ENCODE peak calls at places on chromosomes 6 and 20, in six cellular contexts. One of them, this sample, is unnamed.

GRCh38 chr6:95648636-95649035 is 71.3 kb downstream of the MANEA start:
- DNase-seq in neuronal stem cell: no peak
- DNase-seq in mesendoderm: peak
- DNase-seq in IMR-90: no peak
- DNase-seq in trophoblast cell: no peak
- DNase-seq in mesenchymal stem cell: no peak
- DNase-seq in this sample: no peak

GRCh38 chr20:53809242-53809641 is 215.6 kb upstream of the ZNF217 start:
- DNase-seq in neuronal stem cell: no peak
- DNase-seq in mesendoderm: peak
- DNase-seq in IMR-90: no peak
- DNase-seq in trophoblast cell: no peak
- DNase-seq in mesenchymal stem cell: no peak
- DNase-seq in this sample: no peak

GRCh38 chr6:168045141-168045691 is 33.8 kb downstream of the FRMD1 start:
- DNase-seq in neuronal stem cell: no peak
- DNase-seq in mesendoderm: no peak
- DNase-seq in IMR-90: no peak
- DNase-seq in trophoblast cell: no peak
- DNase-seq in mesenchymal stem cell: no peak
- DNase-seq in this sample: peak

GRCh38 chr6:41551086-41551702 is 5.0 kb downstream of the FOXP4 start:
- DNase-seq in neuronal stem cell: no peak
- DNase-seq in mesendoderm: peak
- DNase-seq in IMR-90: no peak
- DNase-seq in trophoblast cell: no peak
- DNase-seq in mesenchymal stem cell: no peak
- DNase-seq in this sample: no peak

GRCh38 chr6:25138697-25139051 is 140.5 kb upstream of the CARMIL1 start:
- DNase-seq in neuronal stem cell: no peak
- DNase-seq in mesendoderm: no peak
- DNase-seq in IMR-90: peak
- DNase-seq in trophoblast cell: no peak
- DNase-seq in mesenchymal stem cell: no peak
- DNase-seq in this sample: no peak

GRCh38 chr20:46594725-46595124 is 44.3 kb upstream of the OCSTAMP start:
- DNase-seq in neuronal stem cell: no peak
- DNase-seq in mesendoderm: no peak
- DNase-seq in IMR-90: no peak
- DNase-seq in trophoblast cell: no peak
- DNase-seq in mesenchymal stem cell: no peak
- DNase-seq in this sample: no peak

GRCh38 chr20:57526067-57526884 is 1.3 kb upstream of the CTCFL start:
- DNase-seq in neuronal stem cell: no peak
- DNase-seq in mesendoderm: peak
- DNase-seq in IMR-90: no peak
- DNase-seq in trophoblast cell: no peak
- DNase-seq in mesenchymal stem cell: no peak
- DNase-seq in this sample: peak

GRCh38 chr6:5472583-5472982 is 211.3 kb downstream of the FARS2 start:
- DNase-seq in neuronal stem cell: no peak
- DNase-seq in mesendoderm: no peak
- DNase-seq in IMR-90: no peak
- DNase-seq in trophoblast cell: no peak
- DNase-seq in mesenchymal stem cell: no peak
- DNase-seq in this sample: no peak

GRCh38 chr20:12891643-12892042 is 117.1 kb upstream of the SPTLC3 start:
- DNase-seq in neuronal stem cell: no peak
- DNase-seq in mesendoderm: peak
- DNase-seq in IMR-90: no peak
- DNase-seq in trophoblast cell: no peak
- DNase-seq in mesenchymal stem cell: no peak
- DNase-seq in this sample: no peak

GRCh38 chr6:125421853-125422252 is 120.1 kb upstream of the HDDC2 start:
- DNase-seq in neuronal stem cell: peak
- DNase-seq in mesendoderm: peak
- DNase-seq in IMR-90: no peak
- DNase-seq in trophoblast cell: no peak
- DNase-seq in mesenchymal stem cell: peak
- DNase-seq in this sample: peak

GRCh38 chr20:4666001-4666470 is 55.7 kb upstream of the PRND start:
- DNase-seq in neuronal stem cell: no peak
- DNase-seq in mesendoderm: no peak
- DNase-seq in IMR-90: peak
- DNase-seq in trophoblast cell: no peak
- DNase-seq in mesenchymal stem cell: peak
- DNase-seq in this sample: no peak

GRCh38 chr6:167779123-167779992 is 47.4 kb upstream of the AFDN start:
- DNase-seq in neuronal stem cell: no peak
- DNase-seq in mesendoderm: no peak
- DNase-seq in IMR-90: no peak
- DNase-seq in trophoblast cell: no peak
- DNase-seq in mesenchymal stem cell: no peak
- DNase-seq in this sample: no peak

GRCh38 chr6:169964440-169965212 is 213.2 kb downstream of the ERMARD start:
- DNase-seq in neuronal stem cell: no peak
- DNase-seq in mesendoderm: no peak
- DNase-seq in IMR-90: no peak
- DNase-seq in trophoblast cell: peak
- DNase-seq in mesenchymal stem cell: no peak
- DNase-seq in this sample: no peak

GRCh38 chr6:25016311-25016710 is 80.6 kb upstream of the RIPOR2 start:
- DNase-seq in neuronal stem cell: no peak
- DNase-seq in mesendoderm: no peak
- DNase-seq in IMR-90: no peak
- DNase-seq in trophoblast cell: no peak
- DNase-seq in mesenchymal stem cell: peak
- DNase-seq in this sample: no peak

GRCh38 chr6:156992396-156992795 is 215.2 kb downstream of the ARID1B start:
- DNase-seq in neuronal stem cell: no peak
- DNase-seq in mesendoderm: peak
- DNase-seq in IMR-90: no peak
- DNase-seq in trophoblast cell: no peak
- DNase-seq in mesenchymal stem cell: peak
- DNase-seq in this sample: no peak

GRCh38 chr6:48826884-48827701 is 636.0 kb downstream of the MMUT start:
- DNase-seq in neuronal stem cell: no peak
- DNase-seq in mesendoderm: peak
- DNase-seq in IMR-90: peak
- DNase-seq in trophoblast cell: peak
- DNase-seq in mesenchymal stem cell: peak
- DNase-seq in this sample: no peak

GRCh38 chr6:109523478-109523877 is 40.5 kb upstream of the ZBTB24 start:
- DNase-seq in neuronal stem cell: no peak
- DNase-seq in mesendoderm: no peak
- DNase-seq in IMR-90: peak
- DNase-seq in trophoblast cell: no peak
- DNase-seq in mesenchymal stem cell: no peak
- DNase-seq in this sample: no peak

GRCh38 chr6:138377844-138378243 is at the start of gene SMIM28:
- DNase-seq in neuronal stem cell: no peak
- DNase-seq in mesendoderm: no peak
- DNase-seq in IMR-90: no peak
- DNase-seq in trophoblast cell: no peak
- DNase-seq in mesenchymal stem cell: no peak
- DNase-seq in this sample: no peak

GRCh38 chr6:72363844-72364740 is 257.8 kb upstream of the KCNQ5 start:
- DNase-seq in neuronal stem cell: no peak
- DNase-seq in mesendoderm: peak
- DNase-seq in IMR-90: peak
- DNase-seq in trophoblast cell: peak
- DNase-seq in mesenchymal stem cell: peak
- DNase-seq in this sample: no peak

GRCh38 chr6:159156089-159156488 is 13.1 kb upstream of the FNDC1 start:
- DNase-seq in neuronal stem cell: no peak
- DNase-seq in mesendoderm: no peak
- DNase-seq in IMR-90: no peak
- DNase-seq in trophoblast cell: no peak
- DNase-seq in mesenchymal stem cell: no peak
- DNase-seq in this sample: no peak

GRCh38 chr6:51350308-51350904 is 531.7 kb downstream of the TFAP2B start:
- DNase-seq in neuronal stem cell: no peak
- DNase-seq in mesendoderm: no peak
- DNase-seq in IMR-90: no peak
- DNase-seq in trophoblast cell: no peak
- DNase-seq in mesenchymal stem cell: peak
- DNase-seq in this sample: no peak

GRCh38 chr20:50175938-50176933 is 14.4 kb upstream of the CEBPB start:
- DNase-seq in neuronal stem cell: no peak
- DNase-seq in mesendoderm: no peak
- DNase-seq in IMR-90: no peak
- DNase-seq in trophoblast cell: no peak
- DNase-seq in mesenchymal stem cell: no peak
- DNase-seq in this sample: no peak

GRCh38 chr6:138659998-138660397 is 113.6 kb upstream of the CCDC28A start:
- DNase-seq in neuronal stem cell: no peak
- DNase-seq in mesendoderm: no peak
- DNase-seq in IMR-90: no peak
- DNase-seq in trophoblast cell: no peak
- DNase-seq in mesenchymal stem cell: no peak
- DNase-seq in this sample: no peak

GRCh38 chr6:27532820-27533538 is 60.1 kb upstream of the ZNF184 start:
- DNase-seq in neuronal stem cell: no peak
- DNase-seq in mesendoderm: peak
- DNase-seq in IMR-90: peak
- DNase-seq in trophoblast cell: no peak
- DNase-seq in mesenchymal stem cell: peak
- DNase-seq in this sample: no peak

GRCh38 chr6:149963462-149964242 is at the start of gene ULBP1:
- DNase-seq in neuronal stem cell: peak
- DNase-seq in mesendoderm: peak
- DNase-seq in IMR-90: peak
- DNase-seq in trophoblast cell: peak
- DNase-seq in mesenchymal stem cell: peak
- DNase-seq in this sample: peak

GRCh38 chr6:149963212-149963461 is 606 bp upstream of the ULBP1 start:
- DNase-seq in neuronal stem cell: no peak
- DNase-seq in mesendoderm: peak
- DNase-seq in IMR-90: peak
- DNase-seq in trophoblast cell: peak
- DNase-seq in mesenchymal stem cell: peak
- DNase-seq in this sample: peak

GRCh38 chr6:149962461-149963211 is 1.1 kb upstream of the ULBP1 start:
- DNase-seq in neuronal stem cell: no peak
- DNase-seq in mesendoderm: no peak
- DNase-seq in IMR-90: no peak
- DNase-seq in trophoblast cell: no peak
- DNase-seq in mesenchymal stem cell: no peak
- DNase-seq in this sample: no peak

GRCh38 chr6:149965191-149966020 is 1.7 kb downstream of the ULBP1 start:
- DNase-seq in neuronal stem cell: no peak
- DNase-seq in mesendoderm: peak
- DNase-seq in IMR-90: no peak
- DNase-seq in trophoblast cell: no peak
- DNase-seq in mesenchymal stem cell: peak
- DNase-seq in this sample: no peak

DNA sequence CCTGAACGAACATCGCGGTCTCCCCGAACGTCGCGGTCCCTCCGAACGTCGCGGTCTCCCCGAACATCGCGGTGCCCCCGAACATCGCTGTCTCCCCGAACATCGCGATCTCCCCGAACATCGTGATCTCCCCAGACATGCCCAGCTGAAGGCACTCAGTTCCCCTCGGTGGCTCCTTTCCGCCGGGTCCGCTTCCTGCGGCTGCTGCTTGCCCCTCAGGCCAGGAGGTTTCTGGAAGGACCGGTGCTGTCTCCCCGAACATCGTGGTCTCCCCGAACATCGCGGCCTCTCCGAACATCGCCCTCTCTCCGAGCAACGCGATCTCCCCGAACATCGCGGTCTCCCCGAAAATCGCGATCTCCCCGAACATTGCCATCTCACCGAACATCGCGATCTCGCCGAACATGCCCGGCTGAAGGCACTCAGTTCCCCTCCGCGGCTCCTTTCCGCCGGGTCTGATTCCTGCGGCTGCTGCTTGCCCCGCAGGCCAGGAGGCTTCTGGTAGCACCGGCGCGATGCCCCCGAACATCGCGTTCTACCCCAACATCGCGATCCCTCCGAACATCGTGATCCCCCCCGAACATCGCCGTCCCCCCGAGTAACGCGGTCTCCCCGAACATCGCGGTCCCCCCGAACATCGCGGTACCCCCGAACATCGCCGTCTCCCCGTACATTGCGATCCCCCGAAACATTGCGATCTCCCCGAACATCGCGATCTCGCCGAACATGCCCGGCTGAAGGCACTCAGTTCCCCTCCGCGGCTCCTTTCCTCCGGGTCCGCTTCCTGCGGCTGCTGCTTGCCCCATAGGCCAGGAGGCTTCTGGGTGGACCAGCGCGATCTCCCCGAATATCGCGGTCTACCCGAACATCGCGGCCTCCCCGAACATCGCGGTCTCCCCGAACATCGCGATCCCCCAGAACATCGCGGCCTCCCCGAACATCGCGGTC is 774 bp downstream of the ULBP1 start:
- DNase-seq in neuronal stem cell: no peak
- DNase-seq in mesendoderm: peak
- DNase-seq in IMR-90: peak
- DNase-seq in trophoblast cell: no peak
- DNase-seq in mesenchymal stem cell: peak
- DNase-seq in this sample: peak
- H4K8ac ChIP-seq in neuronal stem cell: no peak
- H4K8ac ChIP-seq in mesendoderm: no peak
- H4K8ac ChIP-seq in IMR-90: peak
- H4K8ac ChIP-seq in trophoblast cell: no peak
- H4K8ac ChIP-seq in mesenchymal stem cell: peak
- H4K8ac ChIP-seq in this sample: no peak

GRCh38 chr6:128569737-128570438 is 49.5 kb upstream of the PTPRK start:
- DNase-seq in neuronal stem cell: peak
- DNase-seq in mesendoderm: peak
- DNase-seq in IMR-90: peak
- DNase-seq in trophoblast cell: peak
- DNase-seq in mesenchymal stem cell: peak
- DNase-seq in this sample: no peak
- H3K4me2 ChIP-seq in neuronal stem cell: no peak
- H3K4me2 ChIP-seq in mesendoderm: no peak
- H3K4me2 ChIP-seq in IMR-90: peak
- H3K4me2 ChIP-seq in trophoblast cell: no peak
- H3K4me2 ChIP-seq in mesenchymal stem cell: peak
- H3K4me2 ChIP-seq in this sample: no peak

GRCh38 chr6:30411515-30412207 is 66.7 kb downstream of the RPP21 start:
- DNase-seq in neuronal stem cell: no peak
- DNase-seq in mesendoderm: peak
- DNase-seq in IMR-90: peak
- DNase-seq in trophoblast cell: peak
- DNase-seq in mesenchymal stem cell: peak
- DNase-seq in this sample: peak
- H4K8ac ChIP-seq in neuronal stem cell: no peak
- H4K8ac ChIP-seq in mesendoderm: no peak
- H4K8ac ChIP-seq in IMR-90: no peak
- H4K8ac ChIP-seq in trophoblast cell: no peak
- H4K8ac ChIP-seq in mesenchymal stem cell: no peak
- H4K8ac ChIP-seq in this sample: no peak

DNA sequence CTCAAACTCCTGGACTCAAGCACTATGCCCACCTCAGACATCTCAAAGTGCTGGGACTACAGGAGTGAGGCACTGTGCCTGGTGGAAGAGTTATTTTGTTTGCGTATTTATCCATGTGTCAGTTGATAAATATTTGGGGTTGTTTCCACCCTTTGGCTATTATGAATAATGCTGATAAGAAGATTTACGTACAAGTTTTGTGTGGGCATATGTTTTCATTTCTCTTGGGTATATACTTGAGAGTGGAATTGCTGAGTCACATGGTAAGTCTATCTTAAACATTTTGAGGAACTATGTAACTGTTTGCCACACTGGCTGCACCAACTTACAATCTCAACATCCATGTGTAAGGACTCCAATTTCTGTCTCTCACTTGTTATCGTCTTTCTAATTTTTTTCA is 200.3 kb downstream of the RNGTT start:
- DNase-seq in neuronal stem cell: no peak
- DNase-seq in mesendoderm: no peak
- DNase-seq in IMR-90: peak
- DNase-seq in trophoblast cell: no peak
- DNase-seq in mesenchymal stem cell: peak
- DNase-seq in this sample: no peak
- H3K4me2 ChIP-seq in neuronal stem cell: no peak
- H3K4me2 ChIP-seq in mesendoderm: no peak
- H3K4me2 ChIP-seq in IMR-90: no peak
- H3K4me2 ChIP-seq in trophoblast cell: no peak
- H3K4me2 ChIP-seq in mesenchymal stem cell: no peak
- H3K4me2 ChIP-seq in this sample: no peak